ENCODE peak calls at places on chromosomes 7 and 10, in five cellular contexts. One of them, this sample, is unnamed. For H3K36me3, the result is how much of the 10 kb centered on the place peaks cover.

GRCh38 chr10:8416192-8416701 is 361.8 kb downstream of the GATA3 start:
- DNase-seq in sigmoid colon: no peak
- DNase-seq in body of pancreas: no peak
- DNase-seq in cardiac muscle cell: no peak
- DNase-seq in lung: no peak
- DNase-seq in this sample: no peak

GRCh38 chr7:32588657-32589056 is 93.4 kb downstream of the AVL9 start:
- DNase-seq in sigmoid colon: no peak
- DNase-seq in body of pancreas: no peak
- DNase-seq in cardiac muscle cell: peak
- DNase-seq in lung: no peak
- DNase-seq in this sample: peak

GRCh38 chr7:24828871-24829661 is 71.8 kb upstream of the GSDME start:
- DNase-seq in sigmoid colon: no peak
- DNase-seq in body of pancreas: no peak
- DNase-seq in cardiac muscle cell: peak
- DNase-seq in lung: no peak
- DNase-seq in this sample: no peak

GRCh38 chr10:5575482-5576153 is 50.9 kb downstream of the CALML3 start:
- DNase-seq in sigmoid colon: peak
- DNase-seq in body of pancreas: no peak
- DNase-seq in cardiac muscle cell: peak
- DNase-seq in lung: no peak
- DNase-seq in this sample: no peak

GRCh38 chr7:39741942-39742623 is 118.7 kb downstream of the RALA start:
- DNase-seq in sigmoid colon: no peak
- DNase-seq in body of pancreas: peak
- DNase-seq in cardiac muscle cell: peak
- DNase-seq in lung: no peak
- DNase-seq in this sample: peak

GRCh38 chr7:155885162-155886160 is 73.2 kb upstream of the SHH start:
- DNase-seq in sigmoid colon: peak
- DNase-seq in body of pancreas: no peak
- DNase-seq in cardiac muscle cell: peak
- DNase-seq in lung: no peak
- DNase-seq in this sample: peak

GRCh38 chr10:34446046-34446445 is 369.1 kb downstream of the PARD3 start:
- DNase-seq in sigmoid colon: no peak
- DNase-seq in body of pancreas: no peak
- DNase-seq in cardiac muscle cell: peak
- DNase-seq in lung: no peak
- DNase-seq in this sample: peak

GRCh38 chr10:112758961-112759360 is 191.1 kb upstream of the TCF7L2 start:
- DNase-seq in sigmoid colon: no peak
- DNase-seq in body of pancreas: no peak
- DNase-seq in cardiac muscle cell: no peak
- DNase-seq in lung: no peak
- DNase-seq in this sample: no peak

GRCh38 chr10:43817368-43817767 is 168.7 kb upstream of the ZNF32 start:
- DNase-seq in sigmoid colon: no peak
- DNase-seq in body of pancreas: no peak
- DNase-seq in cardiac muscle cell: peak
- DNase-seq in lung: no peak
- DNase-seq in this sample: no peak

GRCh38 chr7:17854297-17855047 is 85.8 kb downstream of the SNX13 start:
- DNase-seq in sigmoid colon: no peak
- DNase-seq in body of pancreas: no peak
- DNase-seq in cardiac muscle cell: no peak
- DNase-seq in lung: no peak
- DNase-seq in this sample: no peak

GRCh38 chr7:101486056-101486763 is 123.5 kb downstream of the COL26A1 start:
- DNase-seq in sigmoid colon: no peak
- DNase-seq in body of pancreas: no peak
- DNase-seq in cardiac muscle cell: peak
- DNase-seq in lung: no peak
- DNase-seq in this sample: no peak

GRCh38 chr7:156582591-156583123 is 57.9 kb upstream of the RNF32 start:
- DNase-seq in sigmoid colon: no peak
- DNase-seq in body of pancreas: no peak
- DNase-seq in cardiac muscle cell: no peak
- DNase-seq in lung: no peak
- DNase-seq in this sample: no peak

GRCh38 chr10:14949291-14949690 is 4.6 kb downstream of the DCLRE1C start:
- DNase-seq in sigmoid colon: no peak
- DNase-seq in body of pancreas: no peak
- DNase-seq in cardiac muscle cell: peak
- DNase-seq in lung: no peak
- DNase-seq in this sample: no peak

GRCh38 chr7:50379082-50379481 is 71.1 kb downstream of the FIGNL1 start:
- DNase-seq in sigmoid colon: no peak
- DNase-seq in body of pancreas: no peak
- DNase-seq in cardiac muscle cell: no peak
- DNase-seq in lung: no peak
- DNase-seq in this sample: peak

GRCh38 chr7:7790041-7790751 is 71.8 kb upstream of the RPA3 start:
- DNase-seq in sigmoid colon: no peak
- DNase-seq in body of pancreas: no peak
- DNase-seq in cardiac muscle cell: no peak
- DNase-seq in lung: no peak
- DNase-seq in this sample: peak

GRCh38 chr10:17222329-17222728 is 5.7 kb upstream of the VIM start:
- DNase-seq in sigmoid colon: no peak
- DNase-seq in body of pancreas: no peak
- DNase-seq in cardiac muscle cell: no peak
- DNase-seq in lung: no peak
- DNase-seq in this sample: no peak

GRCh38 chr7:117470777-117471176 is 9.0 kb upstream of the CFTR start:
- DNase-seq in sigmoid colon: no peak
- DNase-seq in body of pancreas: peak
- DNase-seq in cardiac muscle cell: no peak
- DNase-seq in lung: no peak
- DNase-seq in this sample: no peak

GRCh38 chr10:72561745-72562166 is 64.1 kb downstream of the MICU1 start:
- DNase-seq in sigmoid colon: no peak
- DNase-seq in body of pancreas: no peak
- DNase-seq in cardiac muscle cell: no peak
- DNase-seq in lung: no peak
- DNase-seq in this sample: no peak

GRCh38 chr10:127195041-127195506 is 1.3 kb downstream of the INSYN2A start:
- DNase-seq in sigmoid colon: no peak
- DNase-seq in body of pancreas: no peak
- DNase-seq in cardiac muscle cell: peak
- DNase-seq in lung: no peak
- DNase-seq in this sample: no peak

DNA sequence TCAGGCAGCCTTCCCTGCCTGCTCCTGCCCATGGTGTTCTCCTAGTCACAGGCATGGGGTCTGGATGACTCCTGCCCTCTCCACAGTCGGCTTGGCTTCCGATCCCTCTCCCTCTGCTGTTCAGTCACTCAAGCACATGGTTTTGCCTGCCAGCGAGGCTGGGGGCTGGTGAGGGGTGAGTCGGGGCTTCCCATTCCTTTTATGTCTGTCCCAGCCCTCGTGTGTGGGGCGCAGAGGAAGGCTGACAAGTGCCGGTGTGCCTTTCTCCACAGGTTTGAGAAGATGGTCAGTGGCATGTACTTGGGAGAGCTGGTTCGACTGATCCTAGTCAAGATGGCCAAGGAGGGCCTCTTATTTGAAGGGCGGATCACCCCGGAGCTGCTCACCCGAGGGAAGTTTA is 40.1 kb downstream of the TACR2 start:
- DNase-seq in sigmoid colon: no peak
- DNase-seq in body of pancreas: no peak
- DNase-seq in cardiac muscle cell: no peak
- DNase-seq in lung: no peak
- DNase-seq in this sample: no peak
- H3K36me3 ChIP-seq in sigmoid colon: under half
- H3K36me3 ChIP-seq in body of pancreas: under half
- H3K36me3 ChIP-seq in cardiac muscle cell: under half
- H3K36me3 ChIP-seq in lung: under half
- H3K36me3 ChIP-seq in this sample: under half

GRCh38 chr7:14805105-14805719 is 97.3 kb downstream of the DGKB start:
- DNase-seq in sigmoid colon: no peak
- DNase-seq in body of pancreas: no peak
- DNase-seq in cardiac muscle cell: no peak
- DNase-seq in lung: no peak
- DNase-seq in this sample: no peak

GRCh38 chr7:14806886-14807285 is 95.7 kb downstream of the DGKB start:
- DNase-seq in sigmoid colon: no peak
- DNase-seq in body of pancreas: no peak
- DNase-seq in cardiac muscle cell: peak
- DNase-seq in lung: no peak
- DNase-seq in this sample: no peak

DNA sequence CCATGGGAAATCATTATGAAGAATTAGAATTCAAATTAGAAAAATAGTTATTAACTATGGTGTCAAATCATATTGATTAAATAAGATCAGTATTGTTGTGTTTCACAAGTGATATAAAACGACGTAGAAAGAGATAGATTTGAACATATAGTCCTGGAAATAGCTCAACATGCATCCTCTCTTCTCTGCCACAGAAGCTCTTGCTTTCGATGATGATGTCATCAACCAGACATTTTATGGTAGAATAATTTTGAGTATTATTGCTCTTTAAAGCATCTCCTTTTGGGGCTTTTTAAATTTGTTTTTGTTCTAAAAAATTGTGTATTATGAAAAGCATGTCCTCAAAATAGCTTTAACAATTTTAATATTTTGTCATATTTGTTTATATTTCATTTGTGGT is 95.1 kb downstream of the DGKB start:
- DNase-seq in sigmoid colon: no peak
- DNase-seq in body of pancreas: no peak
- DNase-seq in cardiac muscle cell: no peak
- DNase-seq in lung: no peak
- DNase-seq in this sample: no peak
- TF ChIP-seq CTCF in sigmoid colon: no peak
- TF ChIP-seq CTCF in body of pancreas: no peak
- TF ChIP-seq CTCF in cardiac muscle cell: no peak
- TF ChIP-seq CTCF in lung: no peak
- TF ChIP-seq CTCF in this sample: no peak

DNA sequence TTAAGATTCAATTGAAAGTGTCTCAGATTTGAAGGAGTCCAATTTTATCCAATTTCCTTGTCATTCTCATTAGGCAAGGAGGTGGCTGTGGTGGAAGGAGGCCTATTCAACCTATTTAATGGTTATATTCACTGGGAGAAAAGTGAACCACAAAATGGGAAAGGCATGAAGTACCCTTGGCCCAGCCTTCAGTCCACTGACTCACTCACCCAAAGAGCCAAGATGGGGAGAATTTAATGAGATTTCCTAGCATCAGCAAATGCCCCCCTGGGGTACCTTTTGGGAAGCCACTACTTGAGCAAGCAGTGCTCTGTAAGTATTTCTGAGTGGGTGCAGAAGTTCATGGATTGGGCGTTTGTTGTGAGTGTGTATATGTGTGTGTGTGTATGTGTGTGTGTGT is 144.1 kb downstream of the NRP1 start:
- DNase-seq in sigmoid colon: no peak
- DNase-seq in body of pancreas: no peak
- DNase-seq in cardiac muscle cell: no peak
- DNase-seq in lung: no peak
- DNase-seq in this sample: no peak
- H3K36me3 ChIP-seq in sigmoid colon: under half
- H3K36me3 ChIP-seq in body of pancreas: under half
- H3K36me3 ChIP-seq in cardiac muscle cell: under half
- H3K36me3 ChIP-seq in lung: under half
- H3K36me3 ChIP-seq in this sample: under half

DNA sequence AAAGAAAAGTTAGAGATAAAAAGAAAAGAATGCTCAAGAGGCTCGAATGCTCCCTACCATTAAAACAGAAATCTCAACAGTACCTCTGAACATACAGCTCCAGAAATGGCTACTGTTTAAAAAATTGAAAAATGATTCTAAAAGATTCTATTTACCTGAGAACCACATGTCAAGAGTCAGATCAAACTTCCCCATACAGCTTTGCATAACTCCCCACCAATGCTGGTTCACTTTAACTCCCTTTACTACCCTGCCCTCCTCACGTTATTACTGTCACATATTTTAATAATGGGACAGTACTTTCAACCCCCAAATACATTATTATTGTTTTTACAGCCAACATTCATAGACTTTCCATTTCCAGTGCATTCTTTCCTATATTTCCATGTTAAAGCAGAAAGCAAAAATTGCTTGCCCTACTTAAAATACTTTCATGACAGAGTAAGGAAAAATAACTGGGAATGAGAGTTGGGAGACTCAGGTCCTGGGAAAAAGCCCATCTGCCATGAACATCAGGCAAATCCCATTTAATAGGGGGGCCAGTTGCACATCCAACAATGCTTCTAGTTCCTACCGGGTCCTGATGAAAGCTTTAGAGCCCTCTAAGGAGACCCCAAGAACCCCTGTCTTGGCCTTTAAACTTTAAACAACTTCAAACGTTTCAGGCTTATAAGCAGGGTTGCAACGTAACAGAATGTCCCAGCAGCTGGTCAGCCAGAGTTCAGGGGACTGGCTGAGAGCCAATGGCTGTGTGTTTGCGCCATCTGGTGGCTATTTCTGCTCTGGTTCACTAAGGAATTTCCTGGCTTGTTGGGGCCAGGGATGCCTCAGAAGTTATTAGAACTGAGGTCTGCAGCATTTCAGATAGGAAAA is 247.4 kb downstream of the ELMO1 start:
- DNase-seq in sigmoid colon: peak
- DNase-seq in body of pancreas: peak
- DNase-seq in cardiac muscle cell: peak
- DNase-seq in lung: peak
- DNase-seq in this sample: peak
- TF ChIP-seq CTCF in sigmoid colon: peak
- TF ChIP-seq CTCF in body of pancreas: peak
- TF ChIP-seq CTCF in cardiac muscle cell: peak
- TF ChIP-seq CTCF in lung: peak
- TF ChIP-seq CTCF in this sample: peak

DNA sequence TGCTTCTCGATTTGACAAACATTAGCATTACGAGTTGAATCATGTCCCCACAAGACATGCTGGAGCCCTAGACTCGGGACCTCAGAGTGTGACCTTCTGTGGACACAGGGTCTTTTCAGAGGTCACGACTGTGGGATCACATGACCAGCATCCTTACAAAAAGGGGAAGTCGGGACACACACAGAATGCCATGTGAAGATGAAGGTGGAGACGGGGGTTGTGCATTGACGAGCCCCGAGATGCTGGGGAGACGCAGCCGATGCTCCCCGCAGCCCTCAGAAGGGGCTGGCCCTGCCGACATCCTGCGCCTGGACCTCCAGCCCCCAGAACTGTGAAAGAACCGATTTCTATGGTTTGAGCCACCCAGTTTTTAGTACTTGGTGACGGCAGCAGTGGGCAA is 7.5 kb downstream of the ZFAND2A start:
- DNase-seq in sigmoid colon: no peak
- DNase-seq in body of pancreas: no peak
- DNase-seq in cardiac muscle cell: no peak
- DNase-seq in lung: no peak
- DNase-seq in this sample: no peak
- H3K36me3 ChIP-seq in sigmoid colon: half or more
- H3K36me3 ChIP-seq in body of pancreas: under half
- H3K36me3 ChIP-seq in cardiac muscle cell: under half
- H3K36me3 ChIP-seq in lung: half or more
- H3K36me3 ChIP-seq in this sample: under half

This sample was measured in bronchial epithelial cell.